ENCODE peak calls at places on chromosomes 13 and 19, in six cellular contexts. L, A, V, C, Q and Z are unnamed samples.

GRCh38 chr13:20713014-20713376 is 9.5 kb downstream of the IL17D start:
- DNase-seq in L (no peak), A (no peak), V (no peak), C (no peak), Q (no peak), Z (no peak)

GRCh38 chr19:50319156-50319555 is 10.0 kb downstream of the KCNC3 start:
- DNase-seq in L (no peak), A (no peak), V (no peak), C (no peak), Q (no peak), Z (no peak)

GRCh38 chr19:4075373-4075772 is 8.7 kb upstream of the ZBTB7A start:
- DNase-seq in L (no peak), A (no peak), V (no peak), C (no peak), Q (no peak), Z (no peak)

GRCh38 chr19:4909172-4909896 is at the start of gene UHRF1:
- DNase-seq in L (no peak), A (no peak), V (peak), C (no peak), Q (no peak), Z (peak)

GRCh38 chr13:80989241-80989640 is 648.3 kb upstream of the SPRY2 start:
- DNase-seq in L (no peak), A (no peak), V (no peak), C (no peak), Q (no peak), Z (no peak)

GRCh38 chr13:52010890-52011689 is at the start of gene ATP7B:
- DNase-seq in L (no peak), A (no peak), V (peak), C (no peak), Q (no peak), Z (peak)

GRCh38 chr19:6011206-6011605 is 33.3 kb upstream of the RANBP3 start:
- DNase-seq in L (no peak), A (no peak), V (no peak), C (no peak), Q (no peak), Z (no peak)

GRCh38 chr13:21674271-21675009 is 3.6 kb downstream of the FGF9 start:
- DNase-seq in L (no peak), A (no peak), V (peak), C (no peak), Q (no peak), Z (peak)

GRCh38 chr19:11881151-11881800 is 6.3 kb upstream of the ZNF69 start:
- DNase-seq in L (no peak), A (peak), V (peak), C (no peak), Q (no peak), Z (peak)

GRCh38 chr13:101115762-101116161 is 300.5 kb downstream of the NALCN start:
- DNase-seq in L (no peak), A (no peak), V (no peak), C (no peak), Q (no peak), Z (no peak)

GRCh38 chr19:54465367-54466109 is 2.0 kb upstream of the LENG9 start:
- DNase-seq in L (no peak), A (no peak), V (no peak), C (no peak), Q (no peak), Z (no peak)

GRCh38 chr13:109785892-109786450 is 412 bp downstream of the IRS2 start:
- DNase-seq in L (no peak), A (no peak), V (no peak), C (no peak), Q (no peak), Z (no peak)

GRCh38 chr19:33876192-33876591 is 79.5 kb downstream of the KCTD15 start:
- DNase-seq in L (no peak), A (no peak), V (no peak), C (no peak), Q (no peak), Z (no peak)

GRCh38 chr19:18153555-18154134 is 682 bp downstream of the PIK3R2 start:
- DNase-seq in L (no peak), A (no peak), V (no peak), C (no peak), Q (no peak), Z (peak)

GRCh38 chr19:3471954-3472655 is 8.2 kb downstream of the SMIM24 start:
- DNase-seq in L (no peak), A (no peak), V (peak), C (no peak), Q (no peak), Z (peak)

GRCh38 chr19:30504272-30504671 is 132.1 kb downstream of the ZNF536 start:
- DNase-seq in L (no peak), A (no peak), V (no peak), C (no peak), Q (no peak), Z (no peak)

GRCh38 chr19:29303035-29303706 is 90.2 kb upstream of the UQCRFS1 start:
- DNase-seq in L (no peak), A (no peak), V (no peak), C (no peak), Q (no peak), Z (no peak)

GRCh38 chr13:61777281-61777680 is 361.6 kb upstream of the PCDH20 start:
- DNase-seq in L (no peak), A (no peak), V (no peak), C (no peak), Q (no peak), Z (no peak)

GRCh38 chr19:54572696-54573311 is 786 bp upstream of the LILRA2 start:
- DNase-seq in L (peak), A (no peak), V (no peak), C (no peak), Q (no peak), Z (no peak)

GRCh38 chr13:42977219-42977659 is 14.8 kb downstream of the EPSTI1 start:
- DNase-seq in L (no peak), A (no peak), V (no peak), C (no peak), Q (no peak), Z (no peak)

GRCh38 chr13:45328661-45329105 is 12.3 kb downstream of the TPT1 start:
- DNase-seq in L (no peak), A (no peak), V (no peak), C (no peak), Q (peak), Z (no peak)

GRCh38 chr13:30730526-30730925 is 4.8 kb upstream of the ALOX5AP start:
- DNase-seq in L (no peak), A (no peak), V (no peak), C (no peak), Q (no peak), Z (no peak)

GRCh38 chr13:114339779-114340534 is 25.7 kb downstream of the CHAMP1 start:
- DNase-seq in L (peak), A (no peak), V (no peak), C (no peak), Q (no peak), Z (peak)

GRCh38 chr13:73355134-73355533 is 296.3 kb downstream of the KLF5 start:
- DNase-seq in L (no peak), A (no peak), V (no peak), C (no peak), Q (no peak), Z (no peak)

GRCh38 chr19:653425-653824 is 9.6 kb downstream of the RNF126 start:
- DNase-seq in L (no peak), A (no peak), V (no peak), C (no peak), Q (no peak), Z (no peak)

GRCh38 chr19:16922949-16923348 is 34.1 kb downstream of the F2RL3 start:
- DNase-seq in L (no peak), A (no peak), V (no peak), C (no peak), Q (no peak), Z (no peak)

GRCh38 chr19:5011476-5012238 is 42.7 kb downstream of the KDM4B start:
- DNase-seq in L (no peak), A (no peak), V (no peak), C (no peak), Q (no peak), Z (no peak)

GRCh38 chr13:98089246-98089645 is 53.6 kb upstream of the FARP1 start:
- DNase-seq in L (no peak), A (no peak), V (no peak), C (no peak), Q (peak), Z (no peak)